ENCODE peak calls at places on chromosome 16, in four cellular contexts. One of them, this sample, is unnamed.

GRCh38 chr16:11726008-11726407 is 16.6 kb downstream of the TXNDC11 start:
- DNase-seq in GM12891: no peak
- DNase-seq in breast epithelium: no peak
- DNase-seq in body of pancreas: peak; percentile 75
- DNase-seq in this sample: no peak

GRCh38 chr16:62978451-62978850 is 942.2 kb upstream of the CDH8 start:
- DNase-seq in GM12891: no peak
- DNase-seq in breast epithelium: no peak
- DNase-seq in body of pancreas: no peak
- DNase-seq in this sample: no peak

GRCh38 chr16:11325404-11326083 is 19.7 kb upstream of the RMI2 start:
- DNase-seq in GM12891: no peak
- DNase-seq in breast epithelium: no peak
- DNase-seq in body of pancreas: no peak
- DNase-seq in this sample: no peak

GRCh38 chr16:82185012-82185411 is 15.0 kb upstream of the MPHOSPH6 start:
- DNase-seq in GM12891: no peak
- DNase-seq in breast epithelium: no peak
- DNase-seq in body of pancreas: no peak
- DNase-seq in this sample: no peak

GRCh38 chr16:72877374-72878028 is 170.4 kb downstream of the ZFHX3 start:
- DNase-seq in GM12891: no peak
- DNase-seq in breast epithelium: no peak
- DNase-seq in body of pancreas: no peak
- DNase-seq in this sample: no peak

GRCh38 chr16:24367186-24367585 is 111.1 kb downstream of the CACNG3 start:
- DNase-seq in GM12891: no peak
- DNase-seq in breast epithelium: no peak
- DNase-seq in body of pancreas: no peak
- DNase-seq in this sample: no peak

GRCh38 chr16:68664297-68664696 is 19.2 kb downstream of the CDH3 start:
- DNase-seq in GM12891: no peak
- DNase-seq in breast epithelium: no peak
- DNase-seq in body of pancreas: no peak
- DNase-seq in this sample: no peak

GRCh38 chr16:15607700-15608396 is 35.1 kb downstream of the MARF1 start:
- DNase-seq in GM12891: no peak
- DNase-seq in breast epithelium: no peak
- DNase-seq in body of pancreas: peak; percentile 57
- DNase-seq in this sample: no peak

GRCh38 chr16:15482068-15482747 is 47.8 kb downstream of the BMERB1 start:
- DNase-seq in GM12891: no peak
- DNase-seq in breast epithelium: peak; percentile 35
- DNase-seq in body of pancreas: peak; percentile 94
- DNase-seq in this sample: no peak

GRCh38 chr16:29877266-29877961 is 14.4 kb upstream of the CDIPT start:
- DNase-seq in GM12891: no peak
- DNase-seq in breast epithelium: no peak
- DNase-seq in body of pancreas: peak; percentile 37
- DNase-seq in this sample: peak; percentile 65

GRCh38 chr16:71461686-71462648 is at the start of gene ZNF23:
- DNase-seq in GM12891: peak; percentile 91
- DNase-seq in breast epithelium: peak; percentile 61
- DNase-seq in body of pancreas: peak; percentile 85
- DNase-seq in this sample: peak; percentile 92

GRCh38 chr16:22186517-22186916 is 19.6 kb upstream of the EEF2K start:
- DNase-seq in GM12891: no peak
- DNase-seq in breast epithelium: no peak
- DNase-seq in body of pancreas: no peak
- DNase-seq in this sample: no peak

GRCh38 chr16:17359778-17360177 is 111.0 kb downstream of the XYLT1 start:
- DNase-seq in GM12891: no peak
- DNase-seq in breast epithelium: no peak
- DNase-seq in body of pancreas: peak; percentile 64
- DNase-seq in this sample: no peak

GRCh38 chr16:87874639-87875472 is 5.5 kb upstream of the SLC7A5 start:
- DNase-seq in GM12891: no peak
- DNase-seq in breast epithelium: no peak
- DNase-seq in body of pancreas: no peak
- DNase-seq in this sample: no peak

GRCh38 chr16:61182416-61182815 is 853.8 kb downstream of the CDH8 start:
- DNase-seq in GM12891: no peak
- DNase-seq in breast epithelium: no peak
- DNase-seq in body of pancreas: no peak
- DNase-seq in this sample: no peak

GRCh38 chr16:12387311-12387710 is 410.8 kb downstream of the SNX29 start:
- DNase-seq in GM12891: no peak
- DNase-seq in breast epithelium: no peak
- DNase-seq in body of pancreas: no peak
- DNase-seq in this sample: peak; percentile 13

GRCh38 chr16:17346441-17346773 is 124.4 kb downstream of the XYLT1 start:
- DNase-seq in GM12891: no peak
- DNase-seq in breast epithelium: no peak
- DNase-seq in body of pancreas: no peak
- DNase-seq in this sample: no peak

GRCh38 chr16:86836503-86837125 is 258.3 kb downstream of the FOXL1 start:
- DNase-seq in GM12891: no peak
- DNase-seq in breast epithelium: no peak
- DNase-seq in body of pancreas: no peak
- DNase-seq in this sample: no peak

GRCh38 chr16:48393843-48394703 is 8.9 kb upstream of the SIAH1 start:
- DNase-seq in GM12891: no peak
- DNase-seq in breast epithelium: peak; percentile 45
- DNase-seq in body of pancreas: peak; percentile 35
- DNase-seq in this sample: no peak

GRCh38 chr16:31052131-31052530 is 18.8 kb downstream of the STX4 start:
- DNase-seq in GM12891: no peak
- DNase-seq in breast epithelium: no peak
- DNase-seq in body of pancreas: peak; percentile 30
- DNase-seq in this sample: no peak

GRCh38 chr16:84545114-84545737 is 40.8 kb upstream of the MEAK7 start:
- DNase-seq in GM12891: no peak
- DNase-seq in breast epithelium: no peak
- DNase-seq in body of pancreas: no peak
- DNase-seq in this sample: no peak

GRCh38 chr16:88353691-88354090 is 29.1 kb upstream of the ZNF469 start:
- DNase-seq in GM12891: no peak
- DNase-seq in breast epithelium: no peak
- DNase-seq in body of pancreas: no peak
- DNase-seq in this sample: no peak

GRCh38 chr16:25957707-25958106 is 265.9 kb downstream of the HS3ST4 start:
- DNase-seq in GM12891: no peak
- DNase-seq in breast epithelium: no peak
- DNase-seq in body of pancreas: no peak
- DNase-seq in this sample: no peak

GRCh38 chr16:50696575-50697420 is 3.4 kb downstream of the NOD2 start:
- DNase-seq in GM12891: no peak
- DNase-seq in breast epithelium: peak; percentile 95
- DNase-seq in body of pancreas: peak; percentile 83
- DNase-seq in this sample: peak; percentile 63
- TF ChIP-seq POLR2A in GM12891: no peak
- TF ChIP-seq POLR2A in breast epithelium: no peak
- TF ChIP-seq POLR2A in body of pancreas: no peak
- TF ChIP-seq POLR2A in this sample: no peak

DNA sequence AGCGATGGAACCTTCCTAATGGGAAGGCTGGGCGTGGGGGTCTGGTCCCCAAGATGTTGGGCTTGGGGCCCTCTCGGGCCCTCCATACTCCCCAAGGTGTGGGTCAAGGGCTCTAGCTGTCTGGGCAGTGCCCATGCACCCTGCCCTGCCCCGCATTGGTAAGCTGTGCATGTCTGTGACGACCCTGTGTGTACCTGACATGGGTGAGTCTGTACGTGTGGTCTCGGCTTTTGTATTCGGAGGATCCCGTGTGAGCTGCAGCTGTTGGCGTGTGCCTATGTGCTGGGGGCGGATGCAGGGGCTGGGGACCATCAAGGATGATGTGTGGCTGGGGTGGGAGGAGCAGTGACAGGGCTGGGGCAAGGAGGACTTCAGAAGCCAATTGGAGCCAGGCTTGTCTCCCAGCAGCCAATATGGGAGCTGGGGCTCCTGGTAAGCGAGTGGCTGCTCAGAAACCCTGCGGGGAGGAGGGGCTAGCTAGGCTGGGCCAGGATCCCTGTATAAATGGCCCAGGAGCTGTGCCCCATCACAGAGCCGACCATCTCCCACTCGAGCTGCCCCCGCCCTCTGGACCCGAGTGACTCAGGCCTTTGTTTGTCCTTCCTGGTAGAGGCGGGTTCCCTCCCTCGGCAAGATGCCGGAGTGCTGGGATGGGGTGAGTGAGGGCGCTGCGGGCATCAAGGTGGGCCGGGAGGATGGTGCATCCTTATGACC is at the start of gene NDRG4:
- DNase-seq in GM12891: no peak
- DNase-seq in breast epithelium: peak; percentile 53
- DNase-seq in body of pancreas: peak; percentile 43
- DNase-seq in this sample: peak; percentile 38
- TF ChIP-seq POLR2A in GM12891: no peak
- TF ChIP-seq POLR2A in breast epithelium: no peak
- TF ChIP-seq POLR2A in body of pancreas: no peak
- TF ChIP-seq POLR2A in this sample: no peak

DNA sequence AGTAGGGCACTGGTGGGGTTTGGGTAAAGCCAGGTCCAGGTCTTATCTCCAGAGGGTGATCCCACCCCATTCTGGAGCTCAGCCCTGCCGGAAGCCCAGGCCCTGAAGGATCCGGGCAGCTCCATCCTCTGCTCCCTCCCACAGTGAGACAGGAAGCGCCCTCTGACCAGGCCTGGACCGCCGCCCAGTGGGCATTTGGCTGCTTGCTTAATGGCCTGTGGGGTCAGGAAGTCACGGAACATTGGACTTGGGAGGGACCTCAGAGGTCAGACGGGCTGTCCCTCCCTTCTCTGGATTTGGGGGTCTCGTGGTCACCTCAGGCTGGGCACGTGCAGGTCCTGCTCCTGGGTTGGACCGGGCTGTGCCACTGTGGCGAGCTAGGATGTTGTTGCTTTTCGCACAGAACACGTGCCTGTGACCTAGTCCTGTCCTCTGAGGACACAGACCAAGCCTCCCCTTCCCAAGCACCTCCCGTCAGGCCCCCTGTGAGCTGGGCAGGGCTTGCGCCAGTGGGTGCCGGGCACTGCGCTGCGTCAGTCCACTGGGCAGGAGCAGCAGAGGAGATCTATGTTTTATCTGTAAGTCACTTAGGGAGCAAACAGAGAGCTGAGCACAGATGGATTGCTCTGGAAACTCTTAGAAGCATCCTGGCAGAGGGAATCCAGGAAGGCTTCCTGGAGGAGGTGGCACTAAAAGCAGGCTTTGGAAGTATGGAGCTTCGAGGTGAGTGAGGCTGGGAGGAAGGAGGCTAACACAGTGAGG is 49.4 kb upstream of the GSE1 start:
- DNase-seq in GM12891: no peak
- DNase-seq in breast epithelium: no peak
- DNase-seq in body of pancreas: peak; percentile 59
- DNase-seq in this sample: no peak
- TF ChIP-seq POLR2A in GM12891: no peak
- TF ChIP-seq POLR2A in breast epithelium: no peak
- TF ChIP-seq POLR2A in body of pancreas: no peak
- TF ChIP-seq POLR2A in this sample: no peak

DNA sequence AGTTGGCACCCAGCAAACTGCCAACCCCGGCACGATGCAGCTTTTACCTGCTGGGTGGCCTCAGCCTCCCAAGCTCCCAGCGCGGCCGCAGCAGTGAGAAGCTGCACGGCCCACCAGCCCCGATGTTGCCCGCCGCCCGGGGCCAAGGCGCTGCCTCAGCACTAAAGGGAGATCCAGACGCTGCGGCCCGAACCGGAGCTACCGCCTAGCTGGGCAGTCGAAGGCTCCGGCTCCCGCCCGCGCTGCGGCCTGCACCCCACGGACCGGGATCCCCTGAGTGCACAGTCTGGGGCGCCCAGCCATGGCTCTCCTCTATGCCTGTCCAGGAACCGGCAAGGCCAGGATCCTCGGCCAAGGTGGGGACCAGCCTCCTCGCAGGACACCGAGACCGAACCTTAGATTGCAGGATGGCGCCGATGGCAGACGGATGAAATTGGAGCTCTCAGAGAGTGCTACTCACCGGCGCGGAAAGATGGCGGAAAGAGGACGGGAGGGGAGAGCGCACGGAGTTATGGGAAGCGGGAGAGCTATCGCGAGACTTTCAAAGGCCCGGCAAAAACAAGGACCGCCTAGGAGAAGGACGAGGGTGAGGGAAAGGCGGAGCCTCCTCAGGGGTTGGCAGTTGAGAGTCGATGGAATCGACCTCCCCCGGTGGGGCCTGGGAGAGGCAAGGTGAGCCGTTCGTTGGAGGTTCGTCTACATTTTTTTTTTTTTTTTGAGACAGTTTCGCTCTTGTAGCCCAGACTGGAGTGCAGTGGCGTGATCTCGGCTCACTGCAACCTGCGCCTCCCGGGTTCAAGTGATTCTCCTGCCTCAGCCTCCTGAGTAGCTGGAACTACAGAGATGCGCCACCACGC is at the start of gene RPS15A:
- DNase-seq in GM12891: peak; percentile 95
- DNase-seq in breast epithelium: peak; percentile 95
- DNase-seq in body of pancreas: peak; percentile 98
- DNase-seq in this sample: peak; percentile 97
- TF ChIP-seq POLR2A in GM12891: peak; percentile 99
- TF ChIP-seq POLR2A in breast epithelium: peak; percentile 57
- TF ChIP-seq POLR2A in body of pancreas: peak; percentile 89
- TF ChIP-seq POLR2A in this sample: peak; percentile 97

DNA sequence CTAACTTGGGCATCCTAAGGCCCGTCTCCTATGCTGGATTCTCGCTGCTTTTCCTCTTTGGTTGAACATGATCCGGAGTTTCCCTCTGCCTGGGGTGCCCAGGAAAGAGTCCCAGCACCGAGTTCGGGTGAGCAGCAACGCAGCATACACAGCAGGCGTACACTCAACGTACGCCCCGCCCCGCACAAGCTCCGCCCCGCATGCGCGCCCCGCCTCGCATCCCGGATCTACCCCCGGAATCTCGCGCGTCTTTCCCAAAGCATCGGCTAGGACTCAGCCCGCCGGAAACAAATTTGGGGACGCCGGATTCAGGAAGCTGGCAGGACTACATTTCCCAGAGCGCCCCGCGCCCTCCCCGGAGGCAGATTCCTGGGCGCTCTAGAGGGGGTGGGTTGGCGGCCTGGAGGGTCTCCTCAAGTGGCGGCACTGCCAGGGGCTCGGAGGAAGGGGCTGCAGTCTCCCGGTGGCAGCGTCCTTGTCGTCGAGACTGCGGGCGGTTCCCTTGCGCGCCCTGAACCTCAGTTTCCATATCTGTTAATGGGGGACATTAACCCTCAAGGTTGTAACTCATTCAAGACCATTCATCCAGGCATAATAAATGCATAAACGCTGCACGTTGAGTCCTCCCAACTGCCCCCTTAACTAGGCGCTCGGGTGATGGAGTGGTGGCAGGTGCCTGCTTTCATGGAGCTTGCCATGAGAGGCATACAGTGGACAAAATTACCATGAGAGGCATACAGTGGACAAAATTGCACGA is 1.8 kb upstream of the ZNF500 start:
- DNase-seq in GM12891: peak; percentile 77
- DNase-seq in breast epithelium: peak; percentile 98
- DNase-seq in body of pancreas: peak; percentile 98
- DNase-seq in this sample: peak; percentile 92
- TF ChIP-seq POLR2A in GM12891: peak; percentile 62
- TF ChIP-seq POLR2A in breast epithelium: peak; percentile 90
- TF ChIP-seq POLR2A in body of pancreas: peak; percentile 81
- TF ChIP-seq POLR2A in this sample: peak; percentile 55

This sample was measured in erythroblast.